ENCODE peak calls at places on chromosomes 4 and X, in five cellular contexts. I is K562, Z is H1, N is GM12891, C is HepG2. F is an unnamed sample.

GRCh38 chr4:65661469-65661868 is 8.8 kb downstream of the EPHA5 start:
- DNase-seq in I (no peak), Z (no peak), N (no peak), C (no peak), F (no peak)

GRCh38 chr4:85720736-85721135 is 245.8 kb downstream of the ARHGAP24 start:
- DNase-seq in I (no peak), Z (no peak), N (no peak), C (peak; percentile 7), F (no peak)

GRCh38 chrX:12693754-12694153 is 97.5 kb upstream of the PRPS2 start:
- DNase-seq in I (no peak), Z (no peak), N (no peak), C (no peak), F (no peak)

GRCh38 chrX:53631156-53631555 is 55.4 kb downstream of the HUWE1 start:
- DNase-seq in I (no peak), Z (no peak), N (no peak), C (no peak), F (no peak)

GRCh38 chr4:55907469-55907868 is 41.3 kb upstream of the CEP135 start:
- DNase-seq in I (no peak), Z (no peak), N (no peak), C (no peak), F (no peak)

GRCh38 chr4:95409127-95409526 is 139.6 kb downstream of the UNC5C start:
- DNase-seq in I (no peak), Z (no peak), N (no peak), C (peak; percentile 15), F (no peak)

GRCh38 chr4:10963958-10964705 is 279.6 kb upstream of the CLNK start:
- DNase-seq in I (no peak), Z (no peak), N (no peak), C (no peak), F (no peak)

GRCh38 chrX:44332437-44332836 is 11.0 kb downstream of the EFHC2 start:
- DNase-seq in I (no peak), Z (peak; percentile 5), N (no peak), C (no peak), F (no peak)

GRCh38 chr4:147840846-147841732 is 109.2 kb downstream of the ARHGAP10 start:
- DNase-seq in I (no peak), Z (no peak), N (no peak), C (no peak), F (no peak)

GRCh38 chrX:25049347-25049746 is 33.6 kb upstream of the ARX start:
- DNase-seq in I (no peak), Z (no peak), N (no peak), C (no peak), F (no peak)

GRCh38 chr4:185113340-185113739 is 29.7 kb upstream of the SLC25A4 start:
- DNase-seq in I (no peak), Z (no peak), N (no peak), C (no peak), F (no peak)

GRCh38 chrX:23959781-23960180 is 52.0 kb downstream of the CXorf58 start:
- DNase-seq in I (no peak), Z (no peak), N (no peak), C (no peak), F (no peak)

GRCh38 chrX:108322243-108322642 is 116.0 kb downstream of the COL4A6 start:
- DNase-seq in I (no peak), Z (no peak), N (no peak), C (no peak), F (no peak)

GRCh38 chr4:169659736-169660670 is 39.6 kb downstream of the CLCN3 start:
- DNase-seq in I (peak; percentile 85), Z (peak; percentile 7), N (peak; percentile 16), C (peak; percentile 91), F (peak; percentile 17)
- TF ChIP-seq POLR2AphosphoS5 in I (peak; percentile 67), Z (peak; percentile 29), N (peak; percentile 66), C (no peak), F (no peak)

GRCh38 chr4:54586343-54586953 is 71.3 kb upstream of the KIT start:
- DNase-seq in I (no peak), Z (no peak), N (no peak), C (no peak), F (no peak)

GRCh38 chr4:54587516-54587915 is 70.2 kb upstream of the KIT start:
- DNase-seq in I (no peak), Z (no peak), N (no peak), C (no peak), F (no peak)

GRCh38 chr4:54589586-54589985 is 68.2 kb upstream of the KIT start:
- DNase-seq in I (no peak), Z (no peak), N (no peak), C (no peak), F (no peak)

GRCh38 chr4:54587107-54587506 is 70.7 kb upstream of the KIT start:
- DNase-seq in I (no peak), Z (no peak), N (no peak), C (no peak), F (no peak)

DNA sequence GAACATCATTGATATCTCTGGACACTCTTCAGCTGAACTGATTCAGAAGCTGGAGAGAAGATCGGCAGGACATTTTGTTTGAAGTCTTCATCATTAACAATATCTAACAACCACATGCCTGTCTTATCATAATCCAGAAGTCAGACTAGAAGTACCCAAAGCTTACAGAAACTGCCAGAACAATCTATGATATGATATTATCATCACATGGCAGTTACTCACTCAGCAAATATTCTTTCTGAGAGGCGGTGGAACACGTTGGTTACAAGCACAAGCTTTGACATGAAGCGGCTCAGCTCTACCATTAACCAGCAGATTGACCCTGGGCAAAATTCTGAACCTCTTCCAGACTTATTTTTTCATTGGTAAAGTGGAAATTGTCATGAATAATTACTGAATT is 69.4 kb upstream of the KIT start:
- DNase-seq in I (no peak), Z (no peak), N (no peak), C (no peak), F (no peak)
- TF ChIP-seq POLR2A in I (no peak), Z (no peak), N (no peak), C (no peak), F (no peak)

GRCh38 chr4:140088317-140088967 is 65.5 kb downstream of the MAML3 start:
- DNase-seq in I (no peak), Z (no peak), N (no peak), C (no peak), F (no peak)
- TF ChIP-seq TAF1 in I (no peak), Z (no peak), N (no peak), C (no peak), F (no peak)

GRCh38 chrX:119654112-119654531 is 38.8 kb downstream of the SEPTIN6 start:
- DNase-seq in I (no peak), Z (no peak), N (no peak), C (no peak), F (no peak)
- TF ChIP-seq POLR2AphosphoS5 in I (no peak), Z (no peak), N (no peak), C (no peak), F (no peak)